ENCODE peak calls at places on chromosomes 3 and 15, in ten cellular contexts. K is thoracic aorta; E is H4; J is small intestine; X is sigmoid colon; M is stimulated activated CD8-positive, alpha-beta memory T cell treated with anti-CD3 and anti-CD28 coated beads, Interleukin-15, amount 100 ng/mL, for 24 hours; H is lower lobe of right lung; S is CD8-positive, alpha-beta memory T cell; Z is body of pancreas; F is NCI-H524 treated with DMSO at 0.1 percent for 48 hours. O is an unnamed sample.

GRCh38 chr3:123096701-123097100 is 29.9 kb downstream of the PDIA5 start:
- DNase-seq in F (peak), H (no peak), S (no peak), Z (peak), K (no peak), J (no peak), X (peak), M (no peak), E (peak), O (peak)

GRCh38 chr3:113287111-113287817 is 75.9 kb downstream of the BOC start:
- DNase-seq in E (peak), Z (no peak), J (no peak), K (no peak), X (no peak), S (no peak), H (no peak), F (no peak), M (no peak), O (peak)

GRCh38 chr3:43733459-43734384 is 43.0 kb downstream of the ABHD5 start:
- DNase-seq in F (no peak), M (no peak), X (no peak), H (no peak), K (peak), S (no peak), E (no peak), Z (peak), J (no peak), O (peak)

GRCh38 chr3:46971151-46971550 is 5.4 kb downstream of the CCDC12 start:
- DNase-seq in X (no peak), K (no peak), H (no peak), S (no peak), Z (no peak), M (no peak), J (no peak), E (no peak), F (no peak), O (no peak)

GRCh38 chr15:55627730-55628368 is 39.7 kb upstream of the PYGO1 start:
- DNase-seq in E (peak), Z (peak), S (no peak), K (no peak), H (no peak), F (no peak), X (no peak), J (no peak), M (no peak), O (no peak)

GRCh38 chr15:72916939-72917338 is 133.4 kb upstream of the ADPGK start:
- DNase-seq in K (no peak), J (peak), E (peak), H (no peak), X (no peak), F (no peak), Z (no peak), S (no peak), M (no peak), O (no peak)

GRCh38 chr3:194003128-194004057 is 132.6 kb upstream of the HES1 start:
- DNase-seq in M (no peak), E (peak), J (peak), H (peak), Z (peak), X (peak), K (peak), F (peak), S (no peak), O (peak)

GRCh38 chr3:116059421-116060096 is 385.7 kb downstream of the LSAMP start:
- DNase-seq in S (no peak), K (no peak), H (no peak), Z (peak), E (peak), F (no peak), M (no peak), J (no peak), X (no peak), O (no peak)

GRCh38 chr15:68364028-68364659 is 67.8 kb downstream of the ITGA11 start:
- DNase-seq in S (no peak), J (no peak), X (no peak), F (no peak), E (no peak), H (no peak), M (no peak), Z (no peak), K (no peak), O (peak)

GRCh38 chr3:183058351-183058750 is 40.9 kb downstream of the MCCC1 start:
- DNase-seq in K (no peak), F (no peak), J (no peak), M (no peak), X (no peak), H (no peak), E (no peak), S (no peak), Z (no peak), O (no peak)

GRCh38 chr3:5729852-5730251 is 542.3 kb downstream of the EDEM1 start:
- DNase-seq in J (no peak), H (no peak), Z (no peak), X (no peak), F (no peak), S (no peak), E (no peak), K (no peak), M (no peak), O (no peak)

GRCh38 chr3:155323063-155323666 is 29.7 kb upstream of the STRIT1 start:
- DNase-seq in H (no peak), S (no peak), F (peak), X (no peak), J (peak), E (peak), M (no peak), Z (peak), K (no peak), O (peak)

GRCh38 chr15:27064080-27064479 is 93.1 kb downstream of the GABRG3 start:
- DNase-seq in J (no peak), K (no peak), S (no peak), H (no peak), X (no peak), E (no peak), Z (no peak), M (no peak), F (no peak), O (no peak)

GRCh38 chr3:185862920-185863319 is 38.1 kb upstream of the IGF2BP2 start:
- DNase-seq in Z (no peak), E (no peak), K (no peak), X (no peak), S (no peak), M (no peak), F (no peak), J (no peak), H (no peak), O (no peak)

GRCh38 chr3:128844502-128844901 is 34.9 kb upstream of the ACAD9 start:
- DNase-seq in J (no peak), K (no peak), X (no peak), E (no peak), F (no peak), S (no peak), H (no peak), Z (no peak), M (no peak), O (no peak)

GRCh38 chr3:101725192-101725889 is 927 bp downstream of the CEP97 start:
- DNase-seq in E (no peak), F (peak), J (peak), H (peak), K (no peak), S (peak), X (peak), Z (peak), M (peak), O (peak)